ENCODE peak calls at places on chromosomes 11 and 22, in nine cellular contexts. S, N, X, Q, V, J, U, I and H are unnamed samples.

GRCh38 chr11:113778111-113778910 is 1.3 kb upstream of the CLDN25 start:
- DNase-seq in S (no peak), N (no peak), X (peak), Q (no peak), V (no peak), J (no peak), U (no peak), I (no peak), H (no peak)

GRCh38 chr11:3953327-3953726 is 97.9 kb downstream of the STIM1 start:
- DNase-seq in S (no peak), N (no peak), X (no peak), Q (no peak), V (no peak), J (no peak), U (no peak), I (no peak), H (no peak)

GRCh38 chr11:16402654-16403447 is 46.5 kb upstream of the SOX6 start:
- DNase-seq in S (peak), N (peak), X (no peak), Q (no peak), V (no peak), J (no peak), U (no peak), I (no peak), H (no peak)

GRCh38 chr11:128720522-128720985 is 26.7 kb downstream of the FLI1 start:
- DNase-seq in S (peak), N (peak), X (peak), Q (no peak), V (no peak), J (no peak), U (no peak), I (no peak), H (peak)

GRCh38 chr11:12276831-12277475 is 100.4 kb upstream of the PARVA start:
- DNase-seq in S (no peak), N (peak), X (no peak), Q (no peak), V (no peak), J (no peak), U (no peak), I (no peak), H (peak)

GRCh38 chr11:119368121-119369034 is 13.1 kb downstream of the USP2 start:
- DNase-seq in S (no peak), N (peak), X (no peak), Q (peak), V (no peak), J (no peak), U (peak), I (no peak), H (peak)

GRCh38 chr11:65719887-65720236 is 736 bp downstream of the RNASEH2C start:
- DNase-seq in S (no peak), N (no peak), X (peak), Q (peak), V (no peak), J (no peak), U (no peak), I (no peak), H (no peak)

GRCh38 chr22:24091551-24092420 is 80.7 kb downstream of the CABIN1 start:
- DNase-seq in S (no peak), N (no peak), X (no peak), Q (no peak), V (no peak), J (no peak), U (no peak), I (no peak), H (peak)

GRCh38 chr22:25563757-25564319 is 637 bp upstream of the GRK3 start:
- DNase-seq in S (no peak), N (no peak), X (no peak), Q (no peak), V (no peak), J (no peak), U (no peak), I (no peak), H (no peak)

GRCh38 chr22:22026157-22026831 is 43.7 kb upstream of the TOP3B start:
- DNase-seq in S (no peak), N (no peak), X (no peak), Q (no peak), V (no peak), J (no peak), U (no peak), I (no peak), H (no peak)